ENCODE peak calls at places on chromosome 14, in ten cellular contexts. J is HTR-8/SVneo; F is activated CD4-positive, alpha-beta T cell treated with anti-CD3 and anti-CD28 coated beads, Interleukin-2, amount 50 U/mL, for 48 hours; C is HCT116; N is anterior cingulate cortex; S is DMS53; A is activated CD8-positive, alpha-beta memory T cell treated with anti-CD3 and anti-CD28 coated beads for 24 hours; U is adipocyte; M is pons; R is NCI-H69. P is an unnamed sample.

GRCh38 chr14:68598621-68599447 is 194.0 kb downstream of the ZFP36L1 start:
- DNase-seq in J (peak), F (no peak), C (peak), N (peak), S (no peak), A (no peak), U (peak), M (peak), R (no peak), P (no peak)

GRCh38 chr14:66234411-66234810 is 251.8 kb upstream of the CCDC196 start:
- DNase-seq in J (no peak), F (no peak), C (no peak), N (no peak), S (no peak), A (no peak), U (no peak), M (no peak), R (peak), P (no peak)

GRCh38 chr14:72562300-72562699 is 331.6 kb downstream of the DPF3 start:
- DNase-seq in J (no peak), F (no peak), C (no peak), N (no peak), S (no peak), A (no peak), U (no peak), M (no peak), R (no peak), P (no peak)

GRCh38 chr14:25150401-25150800 is 100.5 kb upstream of the STXBP6 start:
- DNase-seq in J (no peak), F (no peak), C (no peak), N (no peak), S (no peak), A (no peak), U (peak), M (no peak), R (no peak), P (peak)

GRCh38 chr14:59267046-59267445 is 78.6 kb downstream of the DAAM1 start:
- DNase-seq in J (no peak), F (no peak), C (no peak), N (no peak), S (no peak), A (no peak), U (no peak), M (no peak), R (no peak), P (no peak)

GRCh38 chr14:51616256-51616655 is 35.5 kb upstream of the FRMD6 start:
- DNase-seq in J (no peak), F (no peak), C (no peak), N (no peak), S (no peak), A (no peak), U (no peak), M (no peak), R (no peak), P (no peak)

GRCh38 chr14:24113379-24113800 is 1.2 kb upstream of the DCAF11 start:
- DNase-seq in J (no peak), F (no peak), C (no peak), N (no peak), S (no peak), A (no peak), U (no peak), M (no peak), R (no peak), P (no peak)

GRCh38 chr14:71645656-71646055 is 286.6 kb upstream of the RGS6 start:
- DNase-seq in J (no peak), F (no peak), C (no peak), N (no peak), S (no peak), A (no peak), U (peak), M (no peak), R (no peak), P (peak)

GRCh38 chr14:86153480-86153879 is 623.5 kb downstream of the FLRT2 start:
- DNase-seq in J (no peak), F (no peak), C (no peak), N (no peak), S (peak), A (no peak), U (no peak), M (no peak), R (peak), P (no peak)

GRCh38 chr14:39876935-39877334 is 444.7 kb upstream of the FBXO33 start:
- DNase-seq in J (no peak), F (no peak), C (no peak), N (no peak), S (no peak), A (no peak), U (no peak), M (no peak), R (no peak), P (no peak)

GRCh38 chr14:73723799-73724621 is 9.8 kb upstream of the PNMA1 start:
- DNase-seq in J (peak), F (no peak), C (no peak), N (peak), S (no peak), A (no peak), U (peak), M (no peak), R (peak), P (peak)

GRCh38 chr14:89108608-89109007 is 284.2 kb downstream of the TTC8 start:
- DNase-seq in J (no peak), F (no peak), C (no peak), N (no peak), S (no peak), A (no peak), U (peak), M (no peak), R (peak), P (no peak)

GRCh38 chr14:74065746-74066575 is 18.3 kb downstream of the ALDH6A1 start:
- DNase-seq in J (no peak), F (no peak), C (no peak), N (no peak), S (no peak), A (no peak), U (peak), M (no peak), R (no peak), P (no peak)

GRCh38 chr14:33972522-33973162 is 21.8 kb upstream of the EGLN3 start:
- DNase-seq in J (no peak), F (no peak), C (no peak), N (no peak), S (no peak), A (no peak), U (no peak), M (no peak), R (no peak), P (no peak)

GRCh38 chr14:64717870-64718269 is 13.6 kb downstream of the PLEKHG3 start:
- DNase-seq in J (no peak), F (no peak), C (no peak), N (peak), S (peak), A (no peak), U (no peak), M (peak), R (peak), P (no peak)

GRCh38 chr14:20836668-20837338 is 34.2 kb upstream of the RNASE1 start:
- DNase-seq in J (no peak), F (no peak), C (peak), N (no peak), S (no peak), A (no peak), U (peak), M (peak), R (no peak), P (peak)

GRCh38 chr14:100592461-100592871 is 5.2 kb upstream of the BEGAIN start:
- DNase-seq in J (no peak), F (no peak), C (no peak), N (no peak), S (no peak), A (no peak), U (no peak), M (no peak), R (no peak), P (no peak)

GRCh38 chr14:65117795-65118746 is 15.8 kb upstream of the MAX start:
- DNase-seq in J (no peak), F (no peak), C (no peak), N (no peak), S (peak), A (no peak), U (no peak), M (no peak), R (no peak), P (no peak)

GRCh38 chr14:64387232-64387737 is 868 bp upstream of the MTHFD1 start:
- DNase-seq in J (peak), F (no peak), C (no peak), N (no peak), S (peak), A (no peak), U (peak), M (peak), R (peak), P (peak)

GRCh38 chr14:52703225-52703624 is 3.8 kb upstream of the PSMC6 start:
- DNase-seq in J (peak), F (no peak), C (no peak), N (no peak), S (no peak), A (no peak), U (peak), M (no peak), R (no peak), P (peak)

GRCh38 chr14:44960646-44961045 is 1.1 kb downstream of the KLHL28 start:
- DNase-seq in J (no peak), F (no peak), C (no peak), N (no peak), S (no peak), A (no peak), U (peak), M (no peak), R (no peak), P (no peak)

GRCh38 chr14:105891631-105892452 is 365.5 kb downstream of the TMEM121 start:
- DNase-seq in J (no peak), F (no peak), C (no peak), N (no peak), S (no peak), A (no peak), U (no peak), M (no peak), R (no peak), P (no peak)

GRCh38 chr14:50961606-50962259 is 17.4 kb upstream of the PYGL start:
- DNase-seq in J (peak), F (no peak), C (no peak), N (no peak), S (no peak), A (no peak), U (peak), M (peak), R (no peak), P (peak)

GRCh38 chr14:103696027-103696402 is 19.2 kb downstream of the XRCC3 start:
- DNase-seq in J (no peak), F (no peak), C (no peak), N (no peak), S (no peak), A (no peak), U (no peak), M (no peak), R (peak), P (no peak)

GRCh38 chr14:21069388-21070082 is 569 bp upstream of the ARHGEF40 start:
- DNase-seq in J (no peak), F (no peak), C (no peak), N (peak), S (peak), A (peak), U (peak), M (peak), R (peak), P (peak)

GRCh38 chr14:56491299-56492285 is 88.0 kb upstream of the TMEM260 start:
- DNase-seq in J (peak), F (peak), C (peak), N (no peak), S (peak), A (peak), U (peak), M (peak), R (peak), P (peak)

GRCh38 chr14:89058707-89059106 is 234.3 kb downstream of the TTC8 start:
- DNase-seq in J (no peak), F (no peak), C (no peak), N (no peak), S (no peak), A (no peak), U (no peak), M (no peak), R (no peak), P (no peak)

GRCh38 chr14:51540364-51540763 is 111.3 kb upstream of the FRMD6 start:
- DNase-seq in J (no peak), F (no peak), C (no peak), N (no peak), S (no peak), A (no peak), U (no peak), M (no peak), R (no peak), P (no peak)

GRCh38 chr14:39406560-39406959 is 25.7 kb downstream of the FBXO33 start:
- DNase-seq in J (no peak), F (no peak), C (no peak), N (no peak), S (no peak), A (no peak), U (no peak), M (no peak), R (no peak), P (peak)

GRCh38 chr14:78519863-78520262 is 349.7 kb downstream of the NRXN3 start:
- DNase-seq in J (no peak), F (peak), C (no peak), N (no peak), S (peak), A (no peak), U (peak), M (peak), R (peak), P (peak)

GRCh38 chr14:64951724-64952123 is 9.2 kb upstream of the GPX2 start:
- DNase-seq in J (no peak), F (no peak), C (no peak), N (no peak), S (no peak), A (no peak), U (no peak), M (no peak), R (no peak), P (no peak)

P was measured in GM03348.